ENCODE peak calls at places on chromosomes 13 and 19, in five cellular contexts. One of them, this sample, is unnamed.

GRCh38 chr13:46025157-46025556 is 27.4 kb downstream of the ZC3H13 start:
- DNase-seq in WTC11: no peak
- DNase-seq in K562: no peak
- DNase-seq in H1: no peak
- DNase-seq in HepG2: no peak
- DNase-seq in this sample: no peak

GRCh38 chr13:110471833-110472162 is 89.7 kb downstream of the RAB20 start:
- DNase-seq in WTC11: no peak
- DNase-seq in K562: peak
- DNase-seq in H1: no peak
- DNase-seq in HepG2: no peak
- DNase-seq in this sample: peak

GRCh38 chr19:39093761-39094160 is 9.6 kb downstream of the ACP7 start:
- DNase-seq in WTC11: no peak
- DNase-seq in K562: no peak
- DNase-seq in H1: no peak
- DNase-seq in HepG2: no peak
- DNase-seq in this sample: no peak

GRCh38 chr19:50820549-50821247 is 2.9 kb downstream of the KLK1 start:
- DNase-seq in WTC11: no peak
- DNase-seq in K562: peak
- DNase-seq in H1: no peak
- DNase-seq in HepG2: no peak
- DNase-seq in this sample: peak

GRCh38 chr19:13164370-13165090 is 14.3 kb downstream of the IER2 start:
- DNase-seq in WTC11: peak
- DNase-seq in K562: peak
- DNase-seq in H1: peak
- DNase-seq in HepG2: peak
- DNase-seq in this sample: no peak

GRCh38 chr13:24688901-24689300 is 8.7 kb downstream of the ATP12A start:
- DNase-seq in WTC11: no peak
- DNase-seq in K562: no peak
- DNase-seq in H1: no peak
- DNase-seq in HepG2: no peak
- DNase-seq in this sample: no peak

GRCh38 chr13:108769213-108770070 is 140.0 kb downstream of the MYO16 start:
- DNase-seq in WTC11: no peak
- DNase-seq in K562: peak
- DNase-seq in H1: no peak
- DNase-seq in HepG2: no peak
- DNase-seq in this sample: no peak

GRCh38 chr13:20814224-20814910 is 40.6 kb upstream of the EEF1AKMT1 start:
- DNase-seq in WTC11: no peak
- DNase-seq in K562: no peak
- DNase-seq in H1: no peak
- DNase-seq in HepG2: no peak
- DNase-seq in this sample: no peak

GRCh38 chr13:24747248-24748151 is 16.5 kb upstream of the RNF17 start:
- DNase-seq in WTC11: peak
- DNase-seq in K562: no peak
- DNase-seq in H1: no peak
- DNase-seq in HepG2: no peak
- DNase-seq in this sample: no peak

GRCh38 chr19:38251564-38252051 is 4.6 kb downstream of the PPP1R14A start:
- DNase-seq in WTC11: no peak
- DNase-seq in K562: peak
- DNase-seq in H1: no peak
- DNase-seq in HepG2: no peak
- DNase-seq in this sample: no peak

GRCh38 chr13:63393112-63393511 is 1977.5 kb upstream of the PCDH20 start:
- DNase-seq in WTC11: no peak
- DNase-seq in K562: no peak
- DNase-seq in H1: no peak
- DNase-seq in HepG2: no peak
- DNase-seq in this sample: no peak

GRCh38 chr19:38744906-38745305 is 632 bp upstream of the CAPN12 start:
- DNase-seq in WTC11: no peak
- DNase-seq in K562: no peak
- DNase-seq in H1: no peak
- DNase-seq in HepG2: no peak
- DNase-seq in this sample: no peak

GRCh38 chr13:54261856-54262255 is 1233.2 kb downstream of the OLFM4 start:
- DNase-seq in WTC11: no peak
- DNase-seq in K562: no peak
- DNase-seq in H1: no peak
- DNase-seq in HepG2: no peak
- DNase-seq in this sample: no peak

GRCh38 chr13:80742027-80742426 is 401.1 kb upstream of the SPRY2 start:
- DNase-seq in WTC11: no peak
- DNase-seq in K562: no peak
- DNase-seq in H1: no peak
- DNase-seq in HepG2: no peak
- DNase-seq in this sample: no peak

GRCh38 chr19:28509079-28509895 is 703.7 kb downstream of the UQCRFS1 start:
- DNase-seq in WTC11: no peak
- DNase-seq in K562: no peak
- DNase-seq in H1: no peak
- DNase-seq in HepG2: no peak
- DNase-seq in this sample: no peak

GRCh38 chr19:3867971-3868769 is 668 bp downstream of the ZFR2 start:
- DNase-seq in WTC11: peak
- DNase-seq in K562: no peak
- DNase-seq in H1: no peak
- DNase-seq in HepG2: no peak
- DNase-seq in this sample: no peak

GRCh38 chr19:3868770-3869456 is at the start of gene ZFR2:
- DNase-seq in WTC11: peak
- DNase-seq in K562: peak
- DNase-seq in H1: no peak
- DNase-seq in HepG2: no peak
- DNase-seq in this sample: no peak

DNA sequence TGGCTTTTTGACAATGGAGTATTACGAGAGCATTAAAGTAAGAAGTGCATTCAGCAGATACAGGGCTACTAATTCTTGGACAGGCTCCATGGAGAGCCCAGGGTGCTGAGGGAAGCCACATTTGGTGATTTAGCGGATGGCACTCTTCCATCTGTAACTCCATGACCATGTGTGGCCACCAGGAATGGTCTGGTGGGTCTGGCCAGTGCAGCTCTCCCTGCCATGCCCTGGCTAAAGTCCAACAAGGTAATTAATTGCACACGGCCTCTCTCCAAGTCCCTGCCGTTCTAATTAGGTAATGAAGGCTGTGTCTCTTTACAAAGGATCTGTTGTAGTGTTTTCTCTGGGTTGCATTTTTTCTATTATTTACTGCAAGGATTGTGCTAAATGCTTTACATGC is 4.3 kb upstream of the ZFR2 start:
- DNase-seq in WTC11: no peak
- DNase-seq in K562: no peak
- DNase-seq in H1: no peak
- DNase-seq in HepG2: no peak
- DNase-seq in this sample: no peak
- TF ChIP-seq ATF2 in WTC11: no peak
- TF ChIP-seq ATF2 in K562: no peak
- TF ChIP-seq ATF2 in H1: no peak
- TF ChIP-seq ATF2 in HepG2: no peak
- TF ChIP-seq ATF2 in this sample: no peak

DNA sequence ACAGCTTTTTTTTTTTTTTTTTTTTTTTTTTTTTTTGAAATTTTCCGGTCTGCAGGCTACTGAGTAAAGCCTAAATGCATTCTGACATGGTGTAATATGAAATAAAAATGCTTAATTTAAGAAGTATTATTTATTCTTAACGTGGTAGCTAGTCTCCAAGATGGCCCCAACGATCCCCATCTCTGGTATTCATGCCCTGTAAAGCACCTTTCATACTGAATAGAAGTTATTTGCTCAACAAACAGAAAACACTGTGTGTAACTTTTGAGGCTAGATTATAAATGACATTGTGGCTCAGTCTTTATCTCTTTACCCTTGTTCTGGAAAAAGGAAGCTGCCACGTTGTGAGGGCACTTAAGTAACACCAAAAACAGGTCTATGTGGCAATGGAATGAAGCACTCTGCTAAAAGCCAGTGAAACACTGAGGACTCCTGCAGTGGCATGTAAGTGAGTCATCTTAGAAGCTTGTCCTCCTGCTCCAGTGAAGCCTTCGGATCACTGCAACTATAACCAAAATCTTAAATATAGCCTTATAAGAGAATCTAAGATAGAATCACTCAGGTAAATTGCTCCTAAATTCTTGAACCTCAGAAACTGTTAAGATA is 128.7 kb downstream of the UGGT2 start:
- DNase-seq in WTC11: no peak
- DNase-seq in K562: no peak
- DNase-seq in H1: no peak
- DNase-seq in HepG2: peak
- DNase-seq in this sample: no peak
- TF ChIP-seq ATF2 in WTC11: no peak
- TF ChIP-seq ATF2 in K562: no peak
- TF ChIP-seq ATF2 in H1: no peak
- TF ChIP-seq ATF2 in HepG2: no peak
- TF ChIP-seq ATF2 in this sample: no peak

GRCh38 chr19:8257052-8257443 is 47.9 kb downstream of the CERS4 start:
- DNase-seq in WTC11: no peak
- DNase-seq in K562: peak
- DNase-seq in H1: no peak
- DNase-seq in HepG2: no peak
- DNase-seq in this sample: no peak

GRCh38 chr19:8254286-8255001 is 45.3 kb downstream of the CERS4 start:
- DNase-seq in WTC11: no peak
- DNase-seq in K562: no peak
- DNase-seq in H1: no peak
- DNase-seq in HepG2: no peak
- DNase-seq in this sample: no peak

GRCh38 chr19:8253678-8254077 is 44.5 kb downstream of the CERS4 start:
- DNase-seq in WTC11: no peak
- DNase-seq in K562: no peak
- DNase-seq in H1: no peak
- DNase-seq in HepG2: no peak
- DNase-seq in this sample: no peak

GRCh38 chr19:8256276-8257051 is 47.3 kb downstream of the CERS4 start:
- DNase-seq in WTC11: no peak
- DNase-seq in K562: no peak
- DNase-seq in H1: no peak
- DNase-seq in HepG2: no peak
- DNase-seq in this sample: no peak

DNA sequence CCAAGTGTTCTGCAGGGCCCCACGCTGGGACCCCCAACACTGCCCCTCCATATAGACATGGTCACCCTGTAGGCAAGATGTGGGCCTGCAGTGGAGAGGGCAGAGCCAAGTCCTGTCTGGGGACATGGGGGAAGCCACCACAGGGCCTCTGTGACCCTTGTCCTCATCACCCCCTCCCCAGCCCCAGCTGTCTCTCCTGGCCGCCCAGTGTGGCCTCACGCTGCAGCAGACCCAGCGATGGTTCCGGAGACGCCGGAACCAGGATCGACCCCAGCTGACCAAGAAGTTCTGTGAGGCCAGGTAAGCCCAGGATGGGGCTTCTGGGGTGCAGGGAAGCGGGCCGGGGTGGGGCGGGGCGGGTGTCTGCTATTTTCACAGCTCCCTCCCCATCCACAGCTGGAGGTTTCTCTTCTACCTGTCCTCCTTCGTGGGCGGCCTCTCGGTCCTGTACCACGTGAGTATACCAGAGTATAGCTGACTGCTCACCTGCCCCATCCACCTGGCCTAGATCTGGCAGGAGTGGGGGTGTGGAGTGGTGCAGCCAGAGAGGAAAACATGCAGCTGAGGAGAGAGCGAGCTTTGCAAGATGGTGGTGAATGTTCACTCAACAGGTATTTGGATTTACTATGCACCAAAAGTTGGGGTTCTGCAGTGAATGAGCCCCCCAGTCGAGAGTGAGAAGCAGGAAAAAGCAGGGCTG is 46.4 kb downstream of the CERS4 start:
- DNase-seq in WTC11: no peak
- DNase-seq in K562: no peak
- DNase-seq in H1: no peak
- DNase-seq in HepG2: no peak
- DNase-seq in this sample: no peak
- TF ChIP-seq ATF2 in WTC11: no peak
- TF ChIP-seq ATF2 in K562: no peak
- TF ChIP-seq ATF2 in H1: no peak
- TF ChIP-seq ATF2 in HepG2: no peak
- TF ChIP-seq ATF2 in this sample: no peak

GRCh38 chr13:60482012-60482411 is 85.0 kb downstream of the TDRD3 start:
- DNase-seq in WTC11: no peak
- DNase-seq in K562: no peak
- DNase-seq in H1: no peak
- DNase-seq in HepG2: no peak
- DNase-seq in this sample: no peak
- TF ChIP-seq ATF2 in WTC11: no peak
- TF ChIP-seq ATF2 in K562: no peak
- TF ChIP-seq ATF2 in H1: no peak
- TF ChIP-seq ATF2 in HepG2: no peak
- TF ChIP-seq ATF2 in this sample: no peak

DNA sequence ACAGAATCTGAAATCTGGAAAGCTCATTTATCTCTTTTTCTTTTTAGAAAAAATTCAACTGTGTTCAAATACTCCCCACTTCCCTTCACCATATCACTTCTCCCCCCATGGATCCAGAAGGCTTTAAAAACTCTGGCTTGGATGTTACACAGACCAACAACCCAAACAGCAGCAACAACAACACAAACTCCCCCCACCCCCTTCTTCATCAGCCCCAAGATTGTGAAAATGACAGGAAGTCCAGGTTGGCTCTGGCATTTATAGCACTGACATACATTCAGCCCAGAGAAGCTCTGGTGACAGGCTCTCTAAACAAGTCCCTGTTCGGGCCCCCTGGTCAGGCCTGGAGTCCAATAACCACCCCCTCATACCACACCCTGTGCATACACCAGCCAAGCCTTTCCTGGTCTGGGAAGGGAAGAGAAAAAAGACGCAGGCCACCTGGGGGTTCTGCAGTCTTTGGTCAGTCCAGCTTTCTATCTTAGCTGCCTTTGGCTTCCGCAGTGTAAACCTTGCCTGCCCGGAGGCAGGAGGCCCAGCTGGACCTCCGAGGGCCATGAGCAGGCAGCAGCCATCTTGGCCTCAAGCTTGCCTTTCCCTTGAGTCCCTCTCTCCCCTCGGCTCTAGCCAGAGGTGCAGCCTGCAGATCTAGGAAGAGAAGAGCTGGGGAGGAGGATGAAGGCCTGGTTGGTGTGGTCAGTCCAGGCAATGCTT is 6.8 kb downstream of the CDX2 start:
- DNase-seq in WTC11: no peak
- DNase-seq in K562: no peak
- DNase-seq in H1: no peak
- DNase-seq in HepG2: peak
- DNase-seq in this sample: no peak
- TF ChIP-seq ATF2 in WTC11: no peak
- TF ChIP-seq ATF2 in K562: no peak
- TF ChIP-seq ATF2 in H1: no peak
- TF ChIP-seq ATF2 in HepG2: no peak
- TF ChIP-seq ATF2 in this sample: no peak